ENCODE peak calls at places on chromosomes 4 and X, in eight cellular contexts. T is adipocyte, W is GM23248, Z is NT2/D1, A is endothelial cell of umbilical vein, M is SK-N-SH, D is IMR-90, R is trophoblast cell. O is an unnamed sample.

GRCh38 chr4:135267148-135267878 is 1065.7 kb upstream of the PABPC4L start:
- DNase-seq in T (no peak), W (no peak), Z (no peak), A (no peak), M (no peak), D (no peak), R (no peak), O (no peak)

GRCh38 chrX:152086141-152086540 is 52.2 kb downstream of the MAGEA10 start:
- DNase-seq in T (no peak), W (no peak), Z (no peak), A (no peak), M (no peak), D (no peak), R (no peak), O (no peak)

GRCh38 chr4:108013955-108014354 is 24.3 kb downstream of the HADH start:
- DNase-seq in T (no peak), W (no peak), Z (no peak), A (no peak), M (no peak), D (no peak), R (no peak), O (no peak)

GRCh38 chrX:78532363-78532762 is 126.8 kb downstream of the RTL3 start:
- DNase-seq in T (no peak), W (no peak), Z (no peak), A (no peak), M (no peak), D (no peak), R (no peak), O (no peak)

GRCh38 chr4:140312101-140312500 is 61.3 kb upstream of the SCOC start:
- DNase-seq in T (no peak), W (no peak), Z (no peak), A (no peak), M (no peak), D (no peak), R (no peak), O (no peak)

GRCh38 chr4:151745727-151746231 is 15.0 kb downstream of the GATB start:
- DNase-seq in T (peak; percentile 23), W (no peak), Z (no peak), A (no peak), M (no peak), D (peak; percentile 45), R (no peak), O (no peak)

GRCh38 chr4:75555294-75556164 is at the start of gene ODAPH:
- DNase-seq in T (no peak), W (peak; percentile 48), Z (peak; percentile 36), A (no peak), M (no peak), D (peak; percentile 58), R (peak; percentile 89), O (no peak)

GRCh38 chr4:94957030-94957429 is 199.3 kb downstream of the BMPR1B start:
- DNase-seq in T (no peak), W (no peak), Z (no peak), A (no peak), M (no peak), D (no peak), R (no peak), O (peak; percentile 28)

GRCh38 chr4:169418846-169419245 is 148.1 kb upstream of the SH3RF1 start:
- DNase-seq in T (no peak), W (peak; percentile 24), Z (no peak), A (no peak), M (no peak), D (peak; percentile 12), R (no peak), O (no peak)

GRCh38 chrX:105635794-105636193 is 186.5 kb upstream of the NRK start:
- DNase-seq in T (no peak), W (no peak), Z (no peak), A (no peak), M (no peak), D (no peak), R (no peak), O (no peak)

GRCh38 chrX:148624951-148625350 is 124.5 kb downstream of the AFF2 start:
- DNase-seq in T (no peak), W (no peak), Z (no peak), A (no peak), M (no peak), D (no peak), R (no peak), O (no peak)

GRCh38 chr4:153345011-153345981 is 808 bp downstream of the MND1 start:
- DNase-seq in T (peak; percentile 77), W (peak; percentile 79), Z (peak; percentile 28), A (peak; percentile 66), M (peak; percentile 74), D (peak; percentile 56), R (peak; percentile 27), O (peak; percentile 60)

GRCh38 chr4:56752985-56753384 is 68.5 kb downstream of the SPINK2 start:
- DNase-seq in T (no peak), W (no peak), Z (no peak), A (peak; percentile 6), M (no peak), D (no peak), R (peak; percentile 92), O (no peak)

GRCh38 chr4:168028970-168029610 is 63.2 kb upstream of the ANXA10 start:
- DNase-seq in T (no peak), W (peak; percentile 34), Z (no peak), A (no peak), M (no peak), D (peak; percentile 12), R (peak; percentile 7), O (no peak)

GRCh38 chrX:155263854-155264628 is at the start of gene RAB39B:
- DNase-seq in T (peak; percentile 63), W (peak; percentile 77), Z (peak; percentile 44), A (peak; percentile 9), M (peak; percentile 74), D (peak; percentile 68), R (peak; percentile 14), O (peak; percentile 78)

GRCh38 chrX:40085086-40085551 is 12.6 kb downstream of the BCOR start:
- DNase-seq in T (peak; percentile 81), W (peak; percentile 85), Z (no peak), A (peak; percentile 9), M (no peak), D (peak; percentile 86), R (peak; percentile 15), O (peak; percentile 27)

GRCh38 chr4:119731778-119732177 is 103.2 kb upstream of the PDE5A start:
- DNase-seq in T (no peak), W (no peak), Z (no peak), A (no peak), M (no peak), D (no peak), R (no peak), O (no peak)

GRCh38 chr4:55358668-55359067 is 12.6 kb downstream of the SRD5A3 start:
- DNase-seq in T (peak; percentile 85), W (peak; percentile 93), Z (no peak), A (peak; percentile 72), M (no peak), D (peak; percentile 78), R (no peak), O (no peak)

GRCh38 chr4:185033072-185033471 is 14.8 kb downstream of the HELT start:
- DNase-seq in T (no peak), W (no peak), Z (no peak), A (no peak), M (no peak), D (no peak), R (no peak), O (no peak)

GRCh38 chr4:185028625-185029024 is 10.3 kb downstream of the HELT start:
- DNase-seq in T (no peak), W (no peak), Z (no peak), A (no peak), M (no peak), D (no peak), R (no peak), O (no peak)

GRCh38 chr4:185035284-185035683 is 17.0 kb downstream of the HELT start:
- DNase-seq in T (no peak), W (no peak), Z (no peak), A (no peak), M (no peak), D (no peak), R (no peak), O (no peak)

GRCh38 chr4:185033950-185034349 is 15.7 kb downstream of the HELT start:
- DNase-seq in T (no peak), W (no peak), Z (no peak), A (no peak), M (no peak), D (no peak), R (no peak), O (no peak)

DNA sequence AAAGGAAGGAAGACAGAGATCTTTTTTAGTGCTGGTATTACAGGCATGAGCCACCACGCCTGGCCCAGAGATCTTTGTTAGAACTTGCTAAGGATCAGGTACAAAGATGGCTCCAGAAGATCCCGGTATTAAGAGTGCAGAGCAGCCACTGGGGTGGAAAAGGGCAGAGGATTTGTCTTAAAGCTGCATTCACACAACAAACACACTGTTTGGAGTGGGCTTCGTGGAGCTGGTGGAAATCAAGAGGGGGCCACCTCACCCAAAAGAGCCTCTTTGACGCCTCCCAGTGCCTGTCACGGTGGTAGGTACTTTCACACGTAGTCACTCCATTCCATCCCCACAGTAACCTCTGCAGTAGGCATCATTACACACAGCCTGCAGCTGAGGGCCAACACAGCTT is 13.3 kb downstream of the HELT start:
- DNase-seq in T (no peak), W (no peak), Z (no peak), A (no peak), M (no peak), D (no peak), R (no peak), O (no peak)
- H3K27me3 ChIP-seq in T (peaks cover 45% of the 10 kb centered on the region), W (peaks cover 42% of the 10 kb centered on the region), Z (peaks cover 4% of the 10 kb centered on the region), A (no peaks in the 10 kb centered on the region), M (peaks cover 16% of the 10 kb centered on the region), D (peaks cover 20% of the 10 kb centered on the region), R (peaks cover 7% of the 10 kb centered on the region), O (peaks cover 3% of the 10 kb centered on the region)

GRCh38 chrX:140090800-140091275 is 125.5 kb upstream of the CXorf66 start:
- DNase-seq in T (no peak), W (no peak), Z (no peak), A (no peak), M (no peak), D (no peak), R (no peak), O (no peak)
- H3K9ac ChIP-seq in T (no peak overlapping the region), W (no peak overlapping the region), Z (no peak overlapping the region), A (no peak overlapping the region), M (no peak overlapping the region), D (no peak overlapping the region), R (no peak overlapping the region), O (no peak overlapping the region)

DNA sequence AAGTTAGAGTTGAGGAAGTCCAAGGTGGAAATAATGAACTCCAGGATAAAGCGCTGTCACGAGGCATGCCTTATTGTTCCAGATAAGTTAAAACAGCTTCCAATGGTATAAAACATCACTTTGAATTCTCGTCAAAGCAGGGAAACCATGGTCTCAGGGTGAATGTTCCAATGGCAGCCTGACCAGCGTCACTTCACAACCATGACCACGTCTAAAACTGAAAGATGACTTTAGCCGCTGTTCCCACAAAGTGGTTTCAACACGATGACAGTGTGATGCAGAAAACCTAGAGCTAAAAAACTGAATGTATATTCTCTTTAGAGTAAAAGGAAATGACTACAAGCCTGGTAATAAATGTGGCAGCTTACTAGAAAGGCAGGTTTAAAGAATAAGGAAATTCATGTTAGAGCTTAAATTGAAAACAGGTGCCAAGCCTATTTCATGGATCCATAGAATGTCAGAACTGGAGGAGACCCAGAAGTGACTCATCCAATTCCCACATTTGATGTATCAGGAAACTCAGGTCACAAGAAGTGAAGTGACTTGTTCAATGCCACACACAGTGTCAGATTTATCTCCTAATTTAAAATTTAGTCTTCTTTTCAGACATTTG is 202.7 kb upstream of the GYPA start:
- DNase-seq in T (peak; percentile 81), W (peak; percentile 1), Z (no peak), A (peak; percentile 26), M (no peak), D (no peak), R (no peak), O (no peak)
- H3K27me3 ChIP-seq in T (no peaks in the 10 kb centered on the region), W (no peaks in the 10 kb centered on the region), Z (no peaks in the 10 kb centered on the region), A (no peaks in the 10 kb centered on the region), M (no peaks in the 10 kb centered on the region), D (no peaks in the 10 kb centered on the region), R (no peaks in the 10 kb centered on the region), O (no peaks in the 10 kb centered on the region)

GRCh38 chr4:33975996-33976395 is 2268.3 kb downstream of the ARAP2 start:
- DNase-seq in T (peak; percentile 30), W (peak; percentile 6), Z (no peak), A (no peak), M (no peak), D (no peak), R (no peak), O (no peak)
- H3K9ac ChIP-seq in T (no peak overlapping the region), W (no peak overlapping the region), Z (no peak overlapping the region), A (no peak overlapping the region), M (no peak overlapping the region), D (no peak overlapping the region), R (no peak overlapping the region), O (no peak overlapping the region)